ENCODE peak calls at places on chromosome 18, in four cellular contexts. V is GM06990, X is GM23248, D is lung. J is an unnamed sample. For H3K27me3, the result is how much of the 10 kb centered on the place peaks cover.

GRCh38 chr18:55927831-55928230 is 339.8 kb upstream of the TCF4 start:
- DNase-seq in X (peak), V (no peak), D (no peak), J (no peak)

GRCh38 chr18:62187543-62188378 is 706 bp downstream of the RELCH start:
- DNase-seq in X (peak), D (peak), V (no peak), J (peak)

GRCh38 chr18:70415823-70416488 is 127.1 kb downstream of the SOCS6 start:
- DNase-seq in V (no peak), X (no peak), D (no peak), J (no peak)

GRCh38 chr18:61546598-61546997 is 213.4 kb downstream of the CDH20 start:
- DNase-seq in V (no peak), D (no peak), X (peak), J (no peak)

GRCh38 chr18:63757541-63757940 is 17.7 kb upstream of the SERPINB7 start:
- DNase-seq in X (no peak), D (no peak), V (no peak), J (no peak)

GRCh38 chr18:75088622-75089211 is 120.2 kb downstream of the PTGR3 start:
- DNase-seq in V (no peak), D (no peak), X (no peak), J (no peak)

GRCh38 chr18:31120594-31120993 is 18.4 kb upstream of the DSC2 start:
- DNase-seq in D (no peak), X (no peak), V (no peak), J (no peak)

GRCh38 chr18:49961271-49961670 is 147.9 kb upstream of the ACAA2 start:
- DNase-seq in V (no peak), X (no peak), D (no peak), J (no peak)

GRCh38 chr18:3055861-3056260 is 42.9 kb upstream of the LPIN2 start:
- DNase-seq in X (no peak), D (no peak), V (no peak), J (no peak)

GRCh38 chr18:58449366-58449935 is 179.4 kb downstream of the ALPK2 start:
- DNase-seq in X (peak), V (no peak), D (no peak), J (no peak)

GRCh38 chr18:75213610-75214009 is 3.0 kb downstream of the TSHZ1 start:
- DNase-seq in V (no peak), X (peak), D (no peak), J (no peak)

GRCh38 chr18:23534276-23534675 is 31.0 kb downstream of the RMC1 start:
- DNase-seq in D (no peak), X (no peak), V (no peak), J (no peak)

GRCh38 chr18:49743296-49743567 is 70.1 kb downstream of the ACAA2 start:
- DNase-seq in V (no peak), D (no peak), X (peak), J (no peak)

GRCh38 chr18:13576598-13576997 is 149.8 kb downstream of the FAM210A start:
- DNase-seq in X (no peak), V (peak), D (no peak), J (no peak)

GRCh38 chr18:29003194-29003593 is 826.3 kb upstream of the CDH2 start:
- DNase-seq in D (peak), V (no peak), X (no peak), J (no peak)

GRCh38 chr18:22170421-22171262 is 1.3 kb downstream of the GATA6 start:
- DNase-seq in D (peak), V (peak), X (peak), J (peak)

GRCh38 chr18:25253136-25253535 is 98.8 kb downstream of the ZNF521 start:
- DNase-seq in X (peak), D (no peak), V (no peak), J (no peak)

GRCh38 chr18:23943903-23944624 is 70.5 kb upstream of the TTC39C start:
- DNase-seq in V (no peak), X (peak), D (no peak), J (no peak)

GRCh38 chr18:2104620-2105462 is 466.5 kb downstream of the METTL4 start:
- DNase-seq in D (peak), X (peak), V (peak), J (peak)

GRCh38 chr18:27695509-27695908 is 481.4 kb downstream of the CDH2 start:
- DNase-seq in D (no peak), X (no peak), V (no peak), J (no peak)

GRCh38 chr18:8212893-8213805 is 396.1 kb upstream of the RAB12 start:
- DNase-seq in X (peak), D (no peak), V (no peak), J (no peak)

GRCh38 chr18:14925281-14925709 is 177.3 kb downstream of the ANKRD30B start:
- DNase-seq in D (no peak), X (no peak), V (no peak), J (no peak)

GRCh38 chr18:14930576-14930975 is 182.6 kb downstream of the ANKRD30B start:
- DNase-seq in X (no peak), D (no peak), V (no peak), J (no peak)

GRCh38 chr18:14930076-14930475 is 182.1 kb downstream of the ANKRD30B start:
- DNase-seq in D (no peak), V (no peak), X (no peak), J (no peak)

GRCh38 chr18:14928396-14928795 is 180.4 kb downstream of the ANKRD30B start:
- DNase-seq in V (no peak), D (no peak), X (no peak), J (peak)

DNA sequence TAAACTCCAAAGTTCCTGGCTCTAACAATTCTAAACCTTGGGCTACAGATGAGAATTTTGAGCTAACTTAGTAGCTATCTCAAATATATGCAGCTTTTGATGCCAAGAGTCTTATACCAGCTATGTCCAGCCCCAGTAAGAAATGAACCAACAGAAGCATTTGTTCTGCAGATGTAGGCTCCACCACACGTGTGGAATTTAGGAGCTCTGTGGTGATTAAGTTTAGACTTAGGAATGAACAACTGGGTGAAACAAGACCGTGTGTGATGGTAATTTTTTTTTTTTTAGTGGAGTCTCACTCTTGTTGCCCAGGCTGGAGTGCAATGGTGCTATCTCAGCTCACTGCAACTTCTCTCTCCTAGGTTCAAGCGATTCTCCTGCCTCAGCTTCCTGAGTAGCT is 179.7 kb downstream of the ANKRD30B start:
- DNase-seq in X (no peak), V (no peak), D (no peak), J (no peak)
- H3K27me3 ChIP-seq in X (under half), V (under half), D (under half), J (under half)

DNA sequence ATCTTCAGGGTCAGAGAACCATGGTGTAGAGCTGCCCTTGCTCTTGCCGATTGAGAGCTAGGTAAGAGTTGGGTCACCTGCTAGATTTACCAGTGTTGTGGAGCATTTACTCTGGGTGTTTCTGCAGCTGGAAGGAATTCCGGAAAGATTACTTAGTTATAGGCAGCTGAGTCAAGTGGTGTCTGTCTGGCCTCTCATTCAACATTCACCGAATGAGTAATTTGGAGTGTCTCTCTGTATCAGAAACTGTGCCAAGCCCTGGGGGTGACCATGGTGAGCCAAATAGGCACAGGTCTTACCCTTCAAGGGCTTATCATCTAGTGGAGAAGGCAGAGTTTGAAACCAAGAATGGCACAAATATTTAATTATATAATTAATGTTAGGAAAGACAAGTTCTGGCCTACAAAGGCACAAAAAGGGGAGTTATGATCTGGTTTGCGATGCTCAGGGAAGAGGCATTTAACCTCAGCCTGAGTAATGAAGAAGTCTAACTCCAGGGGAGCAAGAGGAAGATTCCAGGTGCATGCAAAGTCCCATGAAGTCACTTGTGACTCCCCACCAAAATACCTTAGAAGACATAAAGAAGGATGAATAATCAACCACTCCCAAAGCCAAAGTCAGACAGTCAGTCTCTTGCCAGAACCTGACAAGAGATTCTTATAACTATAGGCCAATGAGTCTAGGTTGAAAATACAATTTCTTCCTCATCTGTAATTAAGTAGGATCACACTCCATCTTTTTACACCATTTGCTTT is 12.5 kb downstream of the SETBP1 start:
- DNase-seq in V (no peak), D (no peak), X (peak), J (no peak)
- H3K27me3 ChIP-seq in V (under half), D (under half), X (under half), J (under half)

GRCh38 chr18:10320848-10321247 is 133.6 kb upstream of the APCDD1 start:
- DNase-seq in D (no peak), V (no peak), X (peak), J (no peak)

GRCh38 chr18:10320201-10320600 is 134.2 kb upstream of the APCDD1 start:
- DNase-seq in V (no peak), X (no peak), D (no peak), J (no peak)

GRCh38 chr18:10321987-10322386 is 132.4 kb upstream of the APCDD1 start:
- DNase-seq in V (no peak), X (no peak), D (no peak), J (no peak)

GRCh38 chr18:10322408-10322807 is 132.0 kb upstream of the APCDD1 start:
- DNase-seq in X (peak), D (no peak), V (no peak), J (no peak)

GRCh38 chr18:10321576-10321975 is 132.9 kb upstream of the APCDD1 start:
- DNase-seq in V (no peak), D (no peak), X (no peak), J (no peak)
- H3K27me3 ChIP-seq in V (under half), D (under half), X (under half), J (under half)

GRCh38 chr18:37565138-37565984 is at the start of gene CELF4:
- DNase-seq in V (no peak), X (peak), D (no peak), J (no peak)

GRCh38 chr18:37567061-37567993 is 1.7 kb upstream of the CELF4 start:
- DNase-seq in X (peak), V (no peak), D (no peak), J (no peak)

GRCh38 chr18:37564796-37565137 is 831 bp downstream of the CELF4 start:
- DNase-seq in X (peak), D (peak), V (no peak), J (peak)

GRCh38 chr18:37566479-37567060 is 972 bp upstream of the CELF4 start:
- DNase-seq in X (peak), D (no peak), V (no peak), J (no peak)

DNA sequence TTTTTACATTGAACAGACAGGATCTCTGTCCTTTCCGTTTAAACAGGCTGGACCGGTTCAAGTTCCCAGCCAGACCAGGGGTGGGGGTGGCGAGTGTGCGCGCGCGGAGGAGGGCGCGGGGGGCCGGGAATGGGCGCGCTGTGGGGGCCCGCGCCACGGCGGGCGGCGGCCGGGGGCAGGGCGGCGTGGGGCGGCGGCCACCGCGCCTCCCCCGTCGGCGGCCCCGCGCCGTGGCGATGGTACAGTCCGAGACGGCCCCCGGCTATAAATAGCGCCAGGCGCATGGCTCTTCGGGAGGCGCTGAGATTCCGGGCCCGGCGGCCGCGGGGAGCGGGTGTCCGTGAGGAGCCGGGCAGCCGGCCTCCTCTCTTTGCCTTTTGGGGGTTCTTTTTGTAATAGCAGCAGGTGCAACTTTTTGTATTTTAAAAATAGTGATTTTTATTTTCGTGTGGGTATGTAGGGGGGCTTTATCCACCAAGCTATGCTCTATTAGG is 434 bp upstream of the CELF4 start:
- DNase-seq in D (no peak), X (peak), V (no peak), J (peak)
- H3K27me3 ChIP-seq in D (under half), X (half or more), V (under half), J (under half)

GRCh38 chr18:12015697-12016062 is 34.4 kb downstream of the IMPA2 start:
- DNase-seq in V (no peak), D (peak), X (peak), J (peak)
- H3K27me3 ChIP-seq in V (under half), D (under half), X (under half), J (under half)

GRCh38 chr18:26652501-26652900 is 104.1 kb upstream of the KCTD1 start:
- DNase-seq in D (no peak), V (no peak), X (no peak), J (no peak)

GRCh38 chr18:26646897-26647296 is 98.5 kb upstream of the KCTD1 start:
- DNase-seq in D (no peak), X (no peak), V (no peak), J (no peak)

GRCh38 chr18:26648509-26649192 is 100.3 kb upstream of the KCTD1 start:
- DNase-seq in D (no peak), V (no peak), X (no peak), J (no peak)

GRCh38 chr18:26649193-26649543 is 100.8 kb upstream of the KCTD1 start:
- DNase-seq in X (no peak), V (no peak), D (no peak), J (no peak)

DNA sequence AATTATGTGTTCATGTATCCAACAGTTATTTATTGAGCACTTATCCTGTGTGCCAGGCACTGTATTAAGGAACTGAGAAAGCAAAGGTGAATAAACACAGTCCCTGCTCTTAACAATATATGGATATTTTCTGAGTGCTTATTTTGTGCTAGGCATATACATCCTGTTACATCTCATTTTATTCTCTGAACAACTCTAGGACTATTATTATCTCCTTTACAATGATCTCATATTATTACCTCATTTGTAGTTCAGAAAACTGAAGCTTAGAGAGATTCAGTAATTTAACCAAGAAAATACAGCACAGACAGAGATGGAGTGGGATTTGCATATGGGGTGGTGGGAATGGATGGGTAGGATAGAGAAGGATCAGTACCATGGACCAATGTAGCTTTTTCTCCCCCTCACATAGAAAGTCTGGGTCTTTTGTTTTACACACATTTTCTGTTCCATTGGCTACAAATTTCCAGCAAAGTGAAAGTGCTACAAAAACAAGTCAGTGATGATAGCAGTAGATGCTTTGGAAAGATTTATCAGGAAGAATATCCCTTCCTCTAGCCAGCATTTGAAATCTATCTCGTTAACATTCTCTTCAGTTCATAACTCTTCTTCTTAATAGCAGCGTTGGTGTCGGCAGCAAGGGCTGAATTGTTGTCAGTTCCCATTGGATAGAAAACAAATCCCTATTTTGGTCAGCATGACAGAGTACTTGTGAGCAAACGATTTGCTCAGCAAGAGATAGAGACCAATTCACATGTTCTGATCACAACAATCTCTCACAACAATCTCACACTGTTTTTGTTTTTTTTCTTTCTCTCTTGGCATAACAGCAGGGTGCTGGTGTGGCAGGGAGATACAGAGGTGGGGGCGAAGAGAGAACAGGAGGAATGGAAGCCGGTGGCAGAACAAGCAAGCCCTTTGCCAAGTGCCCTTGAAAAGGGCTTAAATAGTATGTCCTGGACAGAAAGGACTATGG is 102.2 kb upstream of the KCTD1 start:
- DNase-seq in D (no peak), X (no peak), V (no peak), J (no peak)
- H3K27me3 ChIP-seq in D (under half), X (under half), V (under half), J (under half)

J was measured in prostate gland.